ENCODE peak calls at places on chromosomes 12 and 14, in ten cellular contexts. One of them, this sample, is unnamed.

GRCh38 chr14:68628605-68629310 is 164.1 kb downstream of the ZFP36L1 start:
- DNase-seq in ovary: no peak
- DNase-seq in A549: no peak
- DNase-seq in stomach: peak
- DNase-seq in transverse colon: peak
- DNase-seq in upper lobe of left lung: peak
- DNase-seq in tibial nerve: no peak
- DNase-seq in esophagus muscularis mucosa: peak
- DNase-seq in SK-N-SH: no peak
- DNase-seq in K562: no peak
- DNase-seq in this sample: no peak

GRCh38 chr12:90953956-90954421 is 987 bp downstream of the CCER1 start:
- DNase-seq in SK-N-SH: no peak
- DNase-seq in A549: peak
- DNase-seq in esophagus muscularis mucosa: no peak
- DNase-seq in upper lobe of left lung: no peak
- DNase-seq in ovary: no peak
- DNase-seq in K562: peak
- DNase-seq in tibial nerve: no peak
- DNase-seq in stomach: no peak
- DNase-seq in transverse colon: no peak
- DNase-seq in this sample: no peak

GRCh38 chr12:104586325-104587048 is 129.7 kb downstream of the CHST11 start:
- DNase-seq in esophagus muscularis mucosa: no peak
- DNase-seq in upper lobe of left lung: no peak
- DNase-seq in stomach: no peak
- DNase-seq in A549: no peak
- DNase-seq in transverse colon: no peak
- DNase-seq in ovary: no peak
- DNase-seq in SK-N-SH: no peak
- DNase-seq in K562: no peak
- DNase-seq in tibial nerve: no peak
- DNase-seq in this sample: no peak

GRCh38 chr12:32988982-32989381 is 92.4 kb upstream of the PKP2 start:
- DNase-seq in K562: no peak
- DNase-seq in tibial nerve: no peak
- DNase-seq in upper lobe of left lung: no peak
- DNase-seq in SK-N-SH: no peak
- DNase-seq in stomach: no peak
- DNase-seq in ovary: no peak
- DNase-seq in transverse colon: no peak
- DNase-seq in A549: no peak
- DNase-seq in esophagus muscularis mucosa: no peak
- DNase-seq in this sample: no peak

GRCh38 chr12:112822056-112822455 is 30.5 kb downstream of the RPH3A start:
- DNase-seq in K562: no peak
- DNase-seq in esophagus muscularis mucosa: no peak
- DNase-seq in SK-N-SH: peak
- DNase-seq in ovary: no peak
- DNase-seq in upper lobe of left lung: no peak
- DNase-seq in tibial nerve: no peak
- DNase-seq in stomach: no peak
- DNase-seq in transverse colon: no peak
- DNase-seq in A549: no peak
- DNase-seq in this sample: no peak

GRCh38 chr14:51609987-51610283 is 41.8 kb upstream of the FRMD6 start:
- DNase-seq in transverse colon: peak
- DNase-seq in tibial nerve: no peak
- DNase-seq in SK-N-SH: no peak
- DNase-seq in K562: peak
- DNase-seq in esophagus muscularis mucosa: no peak
- DNase-seq in stomach: no peak
- DNase-seq in ovary: no peak
- DNase-seq in A549: peak
- DNase-seq in upper lobe of left lung: no peak
- DNase-seq in this sample: no peak

GRCh38 chr14:57889245-57889644 is 23.4 kb upstream of the SLC35F4 start:
- DNase-seq in stomach: peak
- DNase-seq in K562: no peak
- DNase-seq in A549: no peak
- DNase-seq in tibial nerve: peak
- DNase-seq in SK-N-SH: no peak
- DNase-seq in upper lobe of left lung: peak
- DNase-seq in transverse colon: no peak
- DNase-seq in esophagus muscularis mucosa: no peak
- DNase-seq in ovary: peak
- DNase-seq in this sample: no peak

GRCh38 chr14:34616360-34616759 is 13.6 kb downstream of the SNX6 start:
- DNase-seq in stomach: no peak
- DNase-seq in SK-N-SH: no peak
- DNase-seq in K562: no peak
- DNase-seq in transverse colon: no peak
- DNase-seq in ovary: no peak
- DNase-seq in tibial nerve: no peak
- DNase-seq in upper lobe of left lung: no peak
- DNase-seq in A549: no peak
- DNase-seq in esophagus muscularis mucosa: no peak
- DNase-seq in this sample: no peak

GRCh38 chr12:110367209-110367864 is 36.2 kb downstream of the ANAPC7 start:
- DNase-seq in stomach: no peak
- DNase-seq in esophagus muscularis mucosa: no peak
- DNase-seq in A549: no peak
- DNase-seq in transverse colon: peak
- DNase-seq in tibial nerve: no peak
- DNase-seq in upper lobe of left lung: no peak
- DNase-seq in SK-N-SH: no peak
- DNase-seq in K562: no peak
- DNase-seq in ovary: no peak
- DNase-seq in this sample: peak

GRCh38 chr12:93595336-93595735 is 22.9 kb downstream of the SOCS2 start:
- DNase-seq in stomach: no peak
- DNase-seq in esophagus muscularis mucosa: no peak
- DNase-seq in SK-N-SH: no peak
- DNase-seq in tibial nerve: no peak
- DNase-seq in K562: no peak
- DNase-seq in upper lobe of left lung: no peak
- DNase-seq in ovary: no peak
- DNase-seq in transverse colon: no peak
- DNase-seq in A549: no peak
- DNase-seq in this sample: no peak

GRCh38 chr12:27524839-27525238 is 833 bp downstream of the PPFIBP1 start:
- DNase-seq in esophagus muscularis mucosa: no peak
- DNase-seq in ovary: peak
- DNase-seq in SK-N-SH: no peak
- DNase-seq in tibial nerve: peak
- DNase-seq in A549: peak
- DNase-seq in upper lobe of left lung: no peak
- DNase-seq in transverse colon: peak
- DNase-seq in stomach: no peak
- DNase-seq in K562: no peak
- DNase-seq in this sample: no peak

GRCh38 chr12:27523305-27523641 is 733 bp upstream of the PPFIBP1 start:
- DNase-seq in tibial nerve: no peak
- DNase-seq in A549: no peak
- DNase-seq in esophagus muscularis mucosa: no peak
- DNase-seq in K562: peak
- DNase-seq in ovary: no peak
- DNase-seq in stomach: no peak
- DNase-seq in SK-N-SH: peak
- DNase-seq in upper lobe of left lung: no peak
- DNase-seq in transverse colon: no peak
- DNase-seq in this sample: no peak

GRCh38 chr12:27525373-27525772 is 1.4 kb downstream of the PPFIBP1 start:
- DNase-seq in upper lobe of left lung: no peak
- DNase-seq in K562: no peak
- DNase-seq in esophagus muscularis mucosa: no peak
- DNase-seq in tibial nerve: peak
- DNase-seq in SK-N-SH: no peak
- DNase-seq in transverse colon: no peak
- DNase-seq in A549: peak
- DNase-seq in stomach: no peak
- DNase-seq in ovary: no peak
- DNase-seq in this sample: peak

GRCh38 chr12:27523642-27524488 is at the start of gene PPFIBP1:
- DNase-seq in esophagus muscularis mucosa: peak
- DNase-seq in SK-N-SH: peak
- DNase-seq in K562: peak
- DNase-seq in A549: peak
- DNase-seq in upper lobe of left lung: peak
- DNase-seq in tibial nerve: peak
- DNase-seq in transverse colon: peak
- DNase-seq in stomach: peak
- DNase-seq in ovary: peak
- DNase-seq in this sample: peak

GRCh38 chr12:27524489-27524835 is 456 bp downstream of the PPFIBP1 start:
- DNase-seq in tibial nerve: no peak
- DNase-seq in K562: no peak
- DNase-seq in ovary: no peak
- DNase-seq in transverse colon: no peak
- DNase-seq in esophagus muscularis mucosa: no peak
- DNase-seq in A549: no peak
- DNase-seq in stomach: no peak
- DNase-seq in upper lobe of left lung: no peak
- DNase-seq in SK-N-SH: no peak
- DNase-seq in this sample: no peak
- H3K27ac ChIP-seq in tibial nerve: peak
- H3K27ac ChIP-seq in K562: no peak
- H3K27ac ChIP-seq in ovary: peak
- H3K27ac ChIP-seq in transverse colon: peak
- H3K27ac ChIP-seq in esophagus muscularis mucosa: peak
- H3K27ac ChIP-seq in A549: peak
- H3K27ac ChIP-seq in stomach: peak
- H3K27ac ChIP-seq in upper lobe of left lung: peak
- H3K27ac ChIP-seq in SK-N-SH: peak
- H3K27ac ChIP-seq in this sample: peak

GRCh38 chr14:39251547-39251946 is 17.8 kb downstream of the MIA2 start:
- DNase-seq in esophagus muscularis mucosa: no peak
- DNase-seq in K562: no peak
- DNase-seq in A549: no peak
- DNase-seq in tibial nerve: no peak
- DNase-seq in transverse colon: no peak
- DNase-seq in SK-N-SH: no peak
- DNase-seq in ovary: no peak
- DNase-seq in stomach: no peak
- DNase-seq in upper lobe of left lung: no peak
- DNase-seq in this sample: no peak

GRCh38 chr14:39243831-39244230 is 10.1 kb downstream of the MIA2 start:
- DNase-seq in ovary: no peak
- DNase-seq in transverse colon: no peak
- DNase-seq in A549: no peak
- DNase-seq in tibial nerve: no peak
- DNase-seq in esophagus muscularis mucosa: no peak
- DNase-seq in SK-N-SH: no peak
- DNase-seq in stomach: no peak
- DNase-seq in upper lobe of left lung: no peak
- DNase-seq in K562: no peak
- DNase-seq in this sample: no peak

GRCh38 chr14:39246618-39247017 is 12.9 kb downstream of the MIA2 start:
- DNase-seq in A549: no peak
- DNase-seq in esophagus muscularis mucosa: no peak
- DNase-seq in upper lobe of left lung: no peak
- DNase-seq in SK-N-SH: no peak
- DNase-seq in ovary: no peak
- DNase-seq in stomach: no peak
- DNase-seq in tibial nerve: no peak
- DNase-seq in K562: no peak
- DNase-seq in transverse colon: no peak
- DNase-seq in this sample: no peak

GRCh38 chr14:39241637-39242036 is 7.9 kb downstream of the MIA2 start:
- DNase-seq in K562: no peak
- DNase-seq in A549: no peak
- DNase-seq in ovary: no peak
- DNase-seq in transverse colon: no peak
- DNase-seq in upper lobe of left lung: no peak
- DNase-seq in esophagus muscularis mucosa: no peak
- DNase-seq in stomach: no peak
- DNase-seq in tibial nerve: no peak
- DNase-seq in SK-N-SH: no peak
- DNase-seq in this sample: no peak

DNA sequence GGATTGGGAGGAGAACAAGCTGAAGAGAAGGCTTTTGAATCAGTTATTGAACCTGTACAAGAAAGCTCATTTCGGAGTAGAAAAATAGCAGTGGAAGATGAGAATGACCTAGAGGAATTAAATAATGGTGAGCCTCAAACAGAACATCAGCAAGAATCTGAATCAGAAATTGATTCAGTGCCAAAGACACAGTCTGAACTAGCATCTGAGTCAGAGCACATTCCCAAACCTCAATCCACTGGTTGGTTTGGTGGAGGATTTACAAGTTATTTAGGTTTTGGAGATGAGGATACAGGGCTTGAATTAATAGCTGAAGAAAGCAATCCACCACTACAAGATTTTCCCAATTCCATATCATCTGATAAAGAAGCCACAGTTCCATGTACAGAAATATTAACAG is 13.5 kb downstream of the MIA2 start:
- DNase-seq in upper lobe of left lung: no peak
- DNase-seq in stomach: no peak
- DNase-seq in SK-N-SH: no peak
- DNase-seq in tibial nerve: no peak
- DNase-seq in A549: no peak
- DNase-seq in K562: no peak
- DNase-seq in transverse colon: no peak
- DNase-seq in esophagus muscularis mucosa: no peak
- DNase-seq in ovary: no peak
- DNase-seq in this sample: no peak
- TF ChIP-seq EP300 in upper lobe of left lung: no peak
- TF ChIP-seq EP300 in stomach: no peak
- TF ChIP-seq EP300 in SK-N-SH: no peak
- TF ChIP-seq EP300 in tibial nerve: no peak
- TF ChIP-seq EP300 in A549: no peak
- TF ChIP-seq EP300 in K562: no peak
- TF ChIP-seq EP300 in transverse colon: no peak
- TF ChIP-seq EP300 in esophagus muscularis mucosa: no peak
- TF ChIP-seq EP300 in ovary: no peak
- TF ChIP-seq EP300 in this sample: no peak

GRCh38 chr12:11959117-11959823 is 111.5 kb upstream of the BCL2L14 start:
- DNase-seq in upper lobe of left lung: no peak
- DNase-seq in tibial nerve: no peak
- DNase-seq in esophagus muscularis mucosa: peak
- DNase-seq in SK-N-SH: no peak
- DNase-seq in transverse colon: no peak
- DNase-seq in A549: peak
- DNase-seq in ovary: no peak
- DNase-seq in K562: no peak
- DNase-seq in stomach: no peak
- DNase-seq in this sample: no peak
- H3K4me3 ChIP-seq in upper lobe of left lung: no peak
- H3K4me3 ChIP-seq in tibial nerve: no peak
- H3K4me3 ChIP-seq in esophagus muscularis mucosa: no peak
- H3K4me3 ChIP-seq in SK-N-SH: no peak
- H3K4me3 ChIP-seq in transverse colon: no peak
- H3K4me3 ChIP-seq in A549: no peak
- H3K4me3 ChIP-seq in ovary: no peak
- H3K4me3 ChIP-seq in K562: no peak
- H3K4me3 ChIP-seq in stomach: no peak
- H3K4me3 ChIP-seq in this sample: no peak

DNA sequence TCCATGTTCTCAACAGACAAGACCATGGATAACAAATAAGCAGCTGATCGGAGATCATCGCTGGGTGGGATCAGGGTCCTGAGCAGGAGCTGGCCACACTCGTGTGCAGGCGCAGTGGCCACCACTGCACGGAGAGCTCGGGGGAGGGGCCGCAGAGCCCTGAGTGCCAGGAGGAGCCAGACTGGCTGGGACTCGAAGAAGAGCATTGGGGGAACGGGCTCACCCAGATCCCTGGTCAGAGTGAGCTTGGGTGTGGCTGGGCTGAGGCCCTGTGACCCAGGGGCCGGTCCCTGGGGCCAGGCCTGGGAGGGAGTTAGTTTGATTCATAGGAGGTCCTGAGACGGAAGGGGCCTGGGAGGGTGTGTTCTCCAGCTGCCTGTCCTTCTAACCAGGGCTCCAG is 47.9 kb downstream of the FBRSL1 start:
- DNase-seq in tibial nerve: no peak
- DNase-seq in esophagus muscularis mucosa: no peak
- DNase-seq in K562: no peak
- DNase-seq in stomach: no peak
- DNase-seq in transverse colon: no peak
- DNase-seq in SK-N-SH: no peak
- DNase-seq in A549: no peak
- DNase-seq in ovary: no peak
- DNase-seq in upper lobe of left lung: no peak
- DNase-seq in this sample: no peak
- H3K27ac ChIP-seq in tibial nerve: no peak
- H3K27ac ChIP-seq in esophagus muscularis mucosa: no peak
- H3K27ac ChIP-seq in K562: no peak
- H3K27ac ChIP-seq in stomach: no peak
- H3K27ac ChIP-seq in transverse colon: no peak
- H3K27ac ChIP-seq in SK-N-SH: no peak
- H3K27ac ChIP-seq in A549: no peak
- H3K27ac ChIP-seq in ovary: no peak
- H3K27ac ChIP-seq in upper lobe of left lung: no peak
- H3K27ac ChIP-seq in this sample: no peak

This sample was measured in sigmoid colon.